ENCODE peak calls at places on chromosomes 5 and 9, in eight cellular contexts. T, X, N, R, P, L, Q and V are unnamed samples.
A peak's percentile ranks its signal among the peaks of the same experiment; 100 is the strongest.

GRCh38 chr9:115808695-115809094 is 344.9 kb upstream of the PAPPA start:
- DNase-seq in P (no peak), Q (peak; percentile 26), N (no peak), R (no peak), X (no peak), L (no peak), T (peak; percentile 76), V (no peak)

GRCh38 chr9:6383551-6384225 is 29.3 kb upstream of the UHRF2 start:
- DNase-seq in X (no peak), L (peak; percentile 63), R (no peak), N (no peak), P (peak; percentile 70), T (peak; percentile 88), Q (no peak), V (no peak)

GRCh38 chr9:122371851-122372250 is 1.0 kb downstream of the PTGS1 start:
- DNase-seq in Q (no peak), L (no peak), P (no peak), X (no peak), R (no peak), N (no peak), T (no peak), V (no peak)

GRCh38 chr9:93027750-93028149 is 30.8 kb upstream of the SUSD3 start:
- DNase-seq in X (no peak), R (no peak), L (no peak), P (no peak), Q (no peak), N (no peak), T (no peak), V (no peak)

GRCh38 chr9:116643691-116644090 is 43.4 kb upstream of the TRIM32 start:
- DNase-seq in R (no peak), N (no peak), Q (no peak), T (peak; percentile 15), L (no peak), X (no peak), P (peak; percentile 88), V (no peak)

GRCh38 chr5:127498604-127499003 is 18.8 kb upstream of the PRRC1 start:
- DNase-seq in T (no peak), R (no peak), N (no peak), Q (no peak), P (no peak), L (no peak), X (no peak), V (no peak)

GRCh38 chr9:134036130-134036529 is 10.8 kb downstream of the BRD3OS start:
- DNase-seq in X (no peak), N (no peak), R (no peak), Q (no peak), T (no peak), P (no peak), L (no peak), V (no peak)

GRCh38 chr9:92100237-92100911 is 14.8 kb downstream of the SPTLC1 start:
- DNase-seq in N (peak; percentile 17), X (no peak), T (peak; percentile 74), Q (peak; percentile 36), L (peak; percentile 85), P (peak; percentile 80), R (no peak), V (peak; percentile 73)

GRCh38 chr5:177388521-177389052 is 4.4 kb downstream of the SLC34A1 start:
- DNase-seq in N (no peak), R (no peak), X (no peak), L (no peak), Q (no peak), P (no peak), T (no peak), V (no peak)

GRCh38 chr9:16121593-16121992 is 568.8 kb downstream of the CCDC171 start:
- DNase-seq in T (no peak), L (peak; percentile 62), N (no peak), R (no peak), X (no peak), P (peak; percentile 15), Q (no peak), V (no peak)

GRCh38 chr5:102570747-102571146 is 71.9 kb upstream of the SLCO6A1 start:
- DNase-seq in P (no peak), N (no peak), Q (no peak), X (no peak), L (no peak), T (no peak), R (no peak), V (no peak)

GRCh38 chr9:34381323-34381722 is 4.6 kb upstream of the MYORG start:
- DNase-seq in Q (no peak), R (peak; percentile 6), L (no peak), T (no peak), P (no peak), N (no peak), X (no peak), V (no peak)

GRCh38 chr9:125889524-125890473 is 142.6 kb downstream of the PBX3 start:
- DNase-seq in P (peak; percentile 80), T (peak; percentile 62), X (peak; percentile 26), R (peak; percentile 39), Q (peak; percentile 53), N (no peak), L (peak; percentile 9), V (peak; percentile 4)

GRCh38 chr5:96629774-96630173 is 32.4 kb upstream of the CAST start:
- DNase-seq in N (no peak), R (no peak), X (no peak), P (peak; percentile 91), L (peak; percentile 98), T (peak; percentile 80), Q (peak; percentile 89), V (peak; percentile 64)

GRCh38 chr5:17143335-17143734 is 74.1 kb upstream of the BASP1 start:
- DNase-seq in Q (no peak), N (no peak), T (peak; percentile 30), L (no peak), P (no peak), R (no peak), X (no peak), V (no peak)

GRCh38 chr5:59187772-59188347 is 605.0 kb downstream of the RAB3C start:
- DNase-seq in X (no peak), L (peak; percentile 62), P (no peak), T (peak; percentile 73), R (no peak), N (no peak), Q (no peak), V (no peak)

GRCh38 chr5:159218595-159219023 is 9.3 kb upstream of the RNF145 start:
- DNase-seq in T (peak; percentile 83), X (no peak), P (peak; percentile 58), L (no peak), Q (no peak), N (no peak), R (no peak), V (no peak)

GRCh38 chr5:65544473-65544872 is 18.5 kb downstream of the CENPK start:
- DNase-seq in X (no peak), N (no peak), R (no peak), P (no peak), T (no peak), Q (no peak), L (no peak), V (no peak)

DNA sequence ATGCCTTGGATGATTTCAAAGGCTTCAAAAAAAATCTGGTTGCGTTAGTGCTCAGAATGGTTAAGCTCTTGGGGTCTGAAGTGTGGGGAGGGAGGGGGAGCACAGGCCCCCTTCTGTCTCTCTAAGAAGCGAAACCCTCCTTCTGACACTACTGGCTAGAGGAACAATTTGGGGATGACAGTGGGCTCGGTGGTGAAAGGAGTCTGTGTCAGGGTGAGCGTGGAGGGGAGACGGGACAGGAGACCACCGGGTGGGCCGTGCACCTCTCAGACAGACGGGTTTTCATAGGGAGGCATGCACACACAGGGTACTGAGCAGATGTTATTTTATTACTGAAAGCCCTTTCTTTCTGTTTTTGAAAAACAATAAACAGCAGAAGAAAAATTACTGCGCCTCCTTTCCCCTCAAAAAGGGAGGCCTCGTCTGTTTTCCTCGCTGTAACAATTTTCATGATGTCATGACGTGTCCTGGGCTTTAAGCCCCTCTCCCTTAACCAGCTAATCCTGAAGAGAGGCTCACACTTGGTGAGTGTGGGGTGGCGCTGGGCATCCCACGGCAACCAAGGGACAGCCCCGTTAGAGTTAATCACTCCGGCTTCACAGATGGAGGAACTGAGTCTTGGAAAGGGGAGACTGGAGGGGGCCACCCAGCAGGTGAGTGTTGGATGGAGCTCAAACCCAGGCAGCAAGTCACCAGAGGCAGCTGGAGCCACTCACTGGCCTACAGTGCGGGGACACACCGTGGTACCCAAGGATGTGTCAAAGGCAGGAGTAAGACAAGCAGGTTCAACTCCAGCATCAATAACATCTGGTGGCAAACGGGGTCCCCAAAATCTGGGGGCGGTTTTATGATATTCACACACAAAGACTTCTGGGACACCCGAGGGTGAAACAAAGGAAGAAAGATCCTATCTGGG is 53.4 kb downstream of the PTCH1 start:
- DNase-seq in T (no peak), Q (no peak), X (no peak), L (no peak), R (no peak), P (no peak), N (no peak), V (no peak)
- TF ChIP-seq CTCF in T (no peak), Q (no peak), X (no peak), L (no peak), R (no peak), P (no peak), N (no peak), V (no peak)

DNA sequence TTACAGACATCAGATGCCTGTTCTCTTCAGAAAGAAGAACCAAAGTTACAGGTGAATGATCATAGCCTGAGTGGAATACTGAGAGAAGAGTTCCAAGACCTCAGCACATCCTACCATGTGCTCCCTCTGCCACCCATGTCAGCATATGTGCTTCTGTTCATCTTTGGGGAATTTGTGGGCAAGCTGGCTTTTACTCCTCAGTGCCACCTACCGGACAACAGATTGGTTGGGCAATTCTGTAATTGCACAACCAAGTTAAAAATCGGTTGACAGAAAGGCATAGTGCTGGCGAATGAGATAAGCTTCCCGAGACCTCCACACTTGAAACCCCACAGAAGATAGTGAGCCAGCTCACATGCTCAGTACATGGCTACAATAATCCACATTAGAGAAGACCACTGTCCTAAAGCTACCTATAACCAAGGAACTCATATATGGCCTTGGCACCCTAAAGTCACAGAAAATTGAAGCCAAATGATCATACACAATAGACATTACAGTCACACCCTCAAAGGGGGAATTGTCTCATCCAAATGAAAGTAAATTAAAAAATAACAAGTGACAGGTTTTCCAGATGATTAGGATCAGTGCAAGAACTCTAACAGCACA is 1238.0 kb upstream of the NUDT12 start:
- DNase-seq in P (no peak), X (no peak), R (peak; percentile 30), N (peak; percentile 2), L (no peak), Q (no peak), T (no peak), V (peak; percentile 48)
- TF ChIP-seq CTCF in P (no peak), X (no peak), R (peak; percentile 59), N (peak; percentile 69), L (peak; percentile 27), Q (no peak), T (no peak), V (peak; percentile 81)

GRCh38 chr5:136090319-136090718 is 42.3 kb upstream of the SMAD5 start:
- DNase-seq in R (no peak), Q (no peak), N (no peak), X (no peak), T (no peak), P (no peak), L (no peak), V (no peak)
- TF ChIP-seq CTCF in R (no peak), Q (no peak), N (no peak), X (no peak), T (no peak), P (no peak), L (no peak), V (no peak)

DNA sequence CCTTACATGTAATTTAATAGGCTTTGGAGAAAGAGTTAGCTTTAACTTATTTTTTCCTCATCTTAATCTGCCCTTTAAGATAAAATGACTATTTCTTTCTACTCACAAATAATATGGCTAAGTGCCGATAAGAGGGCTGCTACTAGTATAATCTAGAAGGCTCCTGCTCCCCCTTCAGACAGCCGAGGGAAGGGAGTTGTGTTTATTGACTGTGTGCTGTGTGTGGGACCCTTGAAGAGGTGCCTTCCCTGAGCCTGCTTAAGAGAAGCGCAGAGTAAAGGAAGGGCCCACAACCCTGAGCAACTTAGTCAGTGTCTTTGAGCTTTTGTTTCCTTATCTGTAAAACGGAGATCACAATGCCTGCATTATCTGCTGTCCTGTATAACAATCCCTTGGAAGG is 28.1 kb upstream of the CKMT2 start:
- DNase-seq in L (no peak), T (no peak), P (no peak), N (no peak), R (no peak), X (no peak), Q (no peak), V (no peak)
- TF ChIP-seq CTCF in L (peak; percentile 6), T (no peak), P (no peak), N (peak; percentile 28), R (no peak), X (no peak), Q (no peak), V (no peak)